ENCODE peak calls at places on chromosomes 11 and 22, in ten cellular contexts. C, R, B, Y, I, K, Q, H, O and E are unnamed samples.
A peak's percentile ranks its signal among the peaks of the same experiment; 100 is the strongest.

GRCh38 chr11:130582176-130582575 is 133.7 kb downstream of the ADAMTS15 start:
- DNase-seq in O (no peak), Y (no peak), C (no peak), R (no peak), Q (no peak), K (no peak), I (no peak), B (no peak), H (no peak), E (no peak)

GRCh38 chr22:25668437-25668836 is 73.6 kb upstream of the MYO18B start:
- DNase-seq in K (peak; percentile 79), C (peak; percentile 65), I (peak; percentile 16), O (no peak), Y (peak; percentile 91), B (no peak), Q (no peak), H (no peak), R (no peak), E (no peak)

GRCh38 chr11:112511271-112511670 is 250.6 kb upstream of the PLET1 start:
- DNase-seq in H (no peak), C (no peak), Q (no peak), B (no peak), R (no peak), K (no peak), O (no peak), I (no peak), Y (no peak), E (no peak)

GRCh38 chr11:10452211-10452767 is 2.8 kb upstream of the AMPD3 start:
- DNase-seq in Q (no peak), Y (no peak), R (no peak), K (no peak), B (no peak), C (no peak), O (no peak), I (no peak), H (no peak), E (no peak)

GRCh38 chr11:71466358-71466757 is 13.4 kb downstream of the NADSYN1 start:
- DNase-seq in Q (no peak), O (no peak), B (no peak), R (no peak), Y (no peak), K (no peak), H (no peak), I (no peak), C (no peak), E (no peak)

GRCh38 chr11:92211576-92212167 is 12.9 kb upstream of the FAT3 start:
- DNase-seq in Y (peak; percentile 28), K (no peak), R (no peak), Q (no peak), I (peak; percentile 13), C (peak; percentile 36), B (no peak), O (peak; percentile 68), H (no peak), E (no peak)

GRCh38 chr11:87466228-87466627 is 428.5 kb downstream of the TMEM135 start:
- DNase-seq in Q (no peak), O (no peak), K (no peak), H (no peak), Y (no peak), C (no peak), I (peak; percentile 27), R (no peak), B (no peak), E (peak; percentile 21)

GRCh38 chr11:17673951-17674350 is 45.4 kb upstream of the MYOD1 start:
- DNase-seq in O (no peak), I (no peak), Y (no peak), K (no peak), B (no peak), H (no peak), C (peak; percentile 33), Q (no peak), R (no peak), E (no peak)

GRCh38 chr11:43579171-43579918 is 101.2 kb upstream of the HSD17B12 start:
- DNase-seq in K (no peak), I (no peak), Q (no peak), R (no peak), Y (peak; percentile 28), O (no peak), B (no peak), C (peak; percentile 32), H (no peak), E (no peak)

GRCh38 chr11:43576834-43577521 is 103.6 kb upstream of the HSD17B12 start:
- DNase-seq in I (no peak), B (no peak), C (peak; percentile 25), Q (no peak), K (peak; percentile 15), Y (peak; percentile 62), R (peak; percentile 35), O (no peak), H (no peak), E (no peak)

GRCh38 chr11:43577566-43578264 is 102.8 kb upstream of the HSD17B12 start:
- DNase-seq in H (no peak), B (no peak), O (no peak), C (no peak), I (no peak), Y (no peak), Q (no peak), R (no peak), K (no peak), E (no peak)

GRCh38 chr11:43579919-43580276 is 100.6 kb upstream of the HSD17B12 start:
- DNase-seq in I (no peak), C (no peak), B (no peak), Y (no peak), R (no peak), K (no peak), O (no peak), Q (no peak), H (no peak), E (no peak)

DNA sequence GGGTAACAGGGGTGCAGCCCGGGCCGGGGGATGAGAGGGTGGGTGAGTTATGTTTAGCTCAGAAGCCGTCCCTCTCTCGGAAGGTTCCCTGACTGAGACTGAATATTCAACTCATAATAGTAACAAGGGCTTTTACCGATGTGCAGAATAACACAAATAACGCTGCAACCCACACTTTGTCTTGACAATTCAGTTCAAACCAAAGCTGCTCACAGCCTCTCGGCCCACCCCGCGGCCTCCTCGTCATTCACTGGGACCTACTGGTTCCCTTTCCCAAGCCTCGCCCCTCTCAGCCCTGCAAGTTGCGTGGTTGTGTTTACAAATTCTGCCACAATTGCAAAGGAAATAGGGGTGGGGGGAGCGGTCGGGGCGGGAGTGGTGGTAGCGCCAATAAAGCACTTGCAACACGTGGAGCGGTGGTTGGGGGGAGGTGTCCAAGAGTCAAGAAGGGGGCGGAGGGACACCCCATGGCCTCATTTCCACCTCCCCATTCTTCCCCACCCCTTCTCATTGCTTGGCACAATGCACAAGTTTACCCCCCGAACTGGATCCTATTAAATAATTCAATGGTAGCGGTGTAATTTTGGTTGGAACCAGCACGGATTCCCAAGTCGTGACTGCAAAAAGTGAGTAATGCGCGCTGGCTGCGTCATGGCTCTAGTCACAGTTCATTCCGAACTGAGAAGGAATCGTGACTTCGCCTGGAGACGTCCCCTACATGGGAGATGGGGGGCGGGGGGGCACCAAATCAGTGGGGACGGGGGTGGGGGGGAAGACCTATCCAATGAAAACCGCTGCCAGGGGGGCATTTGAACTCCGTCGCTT is 102.0 kb upstream of the HSD17B12 start:
- DNase-seq in C (peak; percentile 23), K (no peak), O (no peak), I (no peak), Y (peak; percentile 39), H (no peak), B (no peak), R (no peak), Q (no peak), E (no peak)
- H3K4me3 ChIP-seq in C (peak overlapping the region; percentile 37), K (peak overlapping the region; percentile 50), O (peak overlapping the region; percentile 26), I (no peak overlapping the region), Y (peak overlapping the region; percentile 52), H (peak overlapping the region; percentile 48), B (no peak overlapping the region), R (peak overlapping the region; percentile 73), Q (peak overlapping the region; percentile 37), E (peak overlapping the region; percentile 68)

GRCh38 chr22:38310518-38311330 is 6.5 kb downstream of the CSNK1E start:
- DNase-seq in O (peak; percentile 80), I (no peak), B (no peak), H (no peak), Q (no peak), C (no peak), Y (no peak), R (no peak), K (no peak), E (no peak)
- H3K4me3 ChIP-seq in O (no peak overlapping the region), I (no peak overlapping the region), B (no peak overlapping the region), H (no peak overlapping the region), Q (no peak overlapping the region), C (no peak overlapping the region), Y (no peak overlapping the region), R (peak overlapping the region; percentile 20), K (no peak overlapping the region), E (no peak overlapping the region)

GRCh38 chr11:110856340-110856739 is 144.1 kb upstream of the ARHGAP20 start:
- DNase-seq in H (no peak), B (no peak), K (no peak), R (no peak), Y (no peak), O (no peak), C (no peak), Q (no peak), I (no peak), E (no peak)

GRCh38 chr11:110858556-110858921 is 146.3 kb upstream of the ARHGAP20 start:
- DNase-seq in I (peak; percentile 46), R (peak; percentile 57), K (no peak), B (no peak), Q (no peak), C (peak; percentile 65), H (no peak), Y (peak; percentile 43), O (peak; percentile 65), E (no peak)

GRCh38 chr11:110859240-110859835 is 147.1 kb upstream of the ARHGAP20 start:
- DNase-seq in Q (no peak), O (no peak), I (no peak), R (no peak), Y (no peak), H (no peak), C (no peak), K (no peak), B (no peak), E (no peak)

GRCh38 chr11:110856993-110857812 is 145.0 kb upstream of the ARHGAP20 start:
- DNase-seq in I (no peak), Q (no peak), K (no peak), R (no peak), Y (peak; percentile 35), H (no peak), B (no peak), C (peak; percentile 17), O (no peak), E (no peak)

GRCh38 chr11:110857885-110858555 is 145.8 kb upstream of the ARHGAP20 start:
- DNase-seq in R (no peak), I (peak; percentile 9), K (no peak), O (no peak), B (no peak), H (no peak), Q (no peak), Y (peak; percentile 25), C (peak; percentile 74), E (no peak)
- H3K4me3 ChIP-seq in R (no peak overlapping the region), I (no peak overlapping the region), K (no peak overlapping the region), O (no peak overlapping the region), B (no peak overlapping the region), H (no peak overlapping the region), Q (no peak overlapping the region), Y (no peak overlapping the region), C (no peak overlapping the region), E (no peak overlapping the region)

GRCh38 chr11:2142300-2142759 is 3.1 kb upstream of the IGF2 start:
- DNase-seq in Q (no peak), B (no peak), H (no peak), Y (peak; percentile 56), R (no peak), K (no peak), O (no peak), C (no peak), I (no peak), E (no peak)

GRCh38 chr11:2144549-2145220 is 5.5 kb upstream of the IGF2 start:
- DNase-seq in K (no peak), O (no peak), H (no peak), I (no peak), C (no peak), B (no peak), Y (no peak), Q (no peak), R (no peak), E (no peak)

GRCh38 chr11:2142762-2143202 is 3.6 kb upstream of the IGF2 start:
- DNase-seq in H (no peak), Y (peak; percentile 50), Q (no peak), I (no peak), B (no peak), C (no peak), R (no peak), O (no peak), K (no peak), E (no peak)

GRCh38 chr11:2146051-2146450 is 6.9 kb upstream of the IGF2 start:
- DNase-seq in R (no peak), H (no peak), Q (no peak), C (no peak), B (no peak), K (no peak), O (no peak), I (no peak), Y (no peak), E (no peak)

GRCh38 chr11:2143652-2144548 is 4.7 kb upstream of the IGF2 start:
- DNase-seq in B (no peak), C (no peak), Y (no peak), Q (no peak), H (no peak), I (no peak), R (no peak), O (no peak), K (no peak), E (no peak)
- H3K4me3 ChIP-seq in B (no peak overlapping the region), C (no peak overlapping the region), Y (no peak overlapping the region), Q (no peak overlapping the region), H (no peak overlapping the region), I (no peak overlapping the region), R (peak overlapping the region; percentile 50), O (no peak overlapping the region), K (no peak overlapping the region), E (peak overlapping the region; percentile 4)